ENCODE peak calls at places on chromosomes 4 and X, in nine cellular contexts. U is neuronal stem cell; M is effector CD4-positive, alpha-beta T cell; L is adipocyte; O is iris pigment epithelial cell; N is EH; C is AG08396; Y is CD4-positive, alpha-beta T cell; S is fibroblast of pulmonary artery. R is an unnamed sample.

GRCh38 chr4:3369781-3370660 is 71.7 kb upstream of the HGFAC start:
- DNase-seq in U (peak), M (no peak), L (peak), O (peak), N (peak), C (peak), Y (peak), S (peak), R (peak)

GRCh38 chrX:74924449-74925209 is 623 bp downstream of the NEXMIF start:
- DNase-seq in U (peak), M (no peak), L (peak), O (peak), N (peak), C (peak), Y (peak), S (peak), R (no peak)

GRCh38 chrX:30822068-30822671 is 66.9 kb downstream of the TAB3 start:
- DNase-seq in U (no peak), M (no peak), L (no peak), O (no peak), N (no peak), C (no peak), Y (no peak), S (peak), R (peak)

GRCh38 chrX:1599791-1600405 is 8.5 kb downstream of the AKAP17A start:
- DNase-seq in U (no peak), M (no peak), L (no peak), O (no peak), N (no peak), C (no peak), Y (no peak), S (no peak), R (no peak)

GRCh38 chr4:19248023-19248422 is 1003.7 kb upstream of the SLIT2 start:
- DNase-seq in U (no peak), M (no peak), L (no peak), O (no peak), N (no peak), C (no peak), Y (no peak), S (no peak), R (no peak)

GRCh38 chr4:78779280-78779679 is 3.1 kb downstream of the BMP2K start:
- DNase-seq in U (no peak), M (no peak), L (peak), O (peak), N (peak), C (no peak), Y (no peak), S (no peak), R (peak)

GRCh38 chr4:143625632-143626031 is 74.8 kb downstream of the FREM3 start:
- DNase-seq in U (no peak), M (no peak), L (peak), O (no peak), N (no peak), C (no peak), Y (no peak), S (no peak), R (no peak)

GRCh38 chr4:83043801-83044407 is 8.9 kb downstream of the COPS4 start:
- DNase-seq in U (no peak), M (no peak), L (peak), O (peak), N (peak), C (peak), Y (no peak), S (peak), R (peak)

GRCh38 chr4:101914761-101915160 is 124.2 kb downstream of the BANK1 start:
- DNase-seq in U (no peak), M (no peak), L (no peak), O (no peak), N (no peak), C (no peak), Y (no peak), S (no peak), R (no peak)

GRCh38 chr4:89733936-89734335 is 103.0 kb downstream of the SNCA start:
- DNase-seq in U (no peak), M (no peak), L (no peak), O (no peak), N (no peak), C (no peak), Y (no peak), S (no peak), R (no peak)

GRCh38 chr4:128461300-128462103 is 173.9 kb upstream of the PGRMC2 start:
- DNase-seq in U (peak), M (no peak), L (peak), O (peak), N (peak), C (peak), Y (no peak), S (peak), R (peak)

GRCh38 chr4:22463179-22463578 is 52.7 kb downstream of the ADGRA3 start:
- DNase-seq in U (no peak), M (no peak), L (no peak), O (no peak), N (no peak), C (no peak), Y (no peak), S (no peak), R (no peak)

GRCh38 chr4:186900232-186900900 is 176.7 kb upstream of the FAT1 start:
- DNase-seq in U (no peak), M (no peak), L (peak), O (peak), N (peak), C (peak), Y (no peak), S (peak), R (peak)

GRCh38 chrX:118615141-118615540 is 112.3 kb upstream of the IL13RA1 start:
- DNase-seq in U (no peak), M (no peak), L (no peak), O (no peak), N (no peak), C (no peak), Y (no peak), S (no peak), R (no peak)

GRCh38 chrX:118528089-118528753 is 32.6 kb downstream of the DOCK11 start:
- DNase-seq in U (no peak), M (peak), L (no peak), O (no peak), N (no peak), C (no peak), Y (peak), S (no peak), R (no peak)

GRCh38 chr4:143188325-143189088 is 3.8 kb downstream of the USP38 start:
- DNase-seq in U (no peak), M (no peak), L (peak), O (peak), N (peak), C (no peak), Y (no peak), S (no peak), R (peak)

GRCh38 chrX:13085533-13085932 is 41.1 kb upstream of the FAM9C start:
- DNase-seq in U (no peak), M (peak), L (no peak), O (no peak), N (no peak), C (no peak), Y (peak), S (no peak), R (no peak)

GRCh38 chr4:69718376-69719293 is 41.8 kb downstream of the SULT1B1 start:
- DNase-seq in U (no peak), M (no peak), L (peak), O (peak), N (no peak), C (no peak), Y (no peak), S (peak), R (peak)

GRCh38 chr4:108270466-108271450 is 102.0 kb upstream of the LEF1 start:
- DNase-seq in U (no peak), M (no peak), L (peak), O (peak), N (peak), C (peak), Y (no peak), S (peak), R (peak)

GRCh38 chr4:158051401-158052235 is 121.2 kb downstream of the GASK1B start:
- DNase-seq in U (no peak), M (no peak), L (peak), O (peak), N (peak), C (peak), Y (no peak), S (peak), R (no peak)

GRCh38 chr4:132108784-132109183 is 1040.3 kb upstream of the PCDH10 start:
- DNase-seq in U (no peak), M (no peak), L (peak), O (peak), N (peak), C (peak), Y (no peak), S (peak), R (peak)

GRCh38 chr4:8394125-8394524 is 46.4 kb downstream of the ACOX3 start:
- DNase-seq in U (peak), M (no peak), L (peak), O (peak), N (peak), C (peak), Y (no peak), S (peak), R (no peak)

GRCh38 chr4:8000247-8000646 is 60.6 kb upstream of the AFAP1 start:
- DNase-seq in U (no peak), M (no peak), L (no peak), O (no peak), N (no peak), C (no peak), Y (no peak), S (no peak), R (no peak)

GRCh38 chr4:38128478-38129451 is 168.6 kb downstream of the PTTG2 start:
- DNase-seq in U (no peak), M (peak), L (no peak), O (peak), N (peak), C (peak), Y (peak), S (peak), R (peak)

GRCh38 chrX:140164383-140164782 is 199.1 kb upstream of the CXorf66 start:
- DNase-seq in U (no peak), M (no peak), L (no peak), O (no peak), N (no peak), C (no peak), Y (no peak), S (no peak), R (no peak)

GRCh38 chr4:86840858-86841257 is 8.3 kb downstream of the SLC10A6 start:
- DNase-seq in U (no peak), M (no peak), L (peak), O (no peak), N (peak), C (no peak), Y (no peak), S (no peak), R (no peak)

GRCh38 chr4:175705407-175705806 is 106.7 kb downstream of the GPM6A start:
- DNase-seq in U (peak), M (no peak), L (peak), O (peak), N (no peak), C (no peak), Y (no peak), S (peak), R (no peak)